ENCODE peak calls at places on chromosome 14, in seven cellular contexts. R is cardiac fibroblast, D is neural progenitor cell, J is HFF-Myc, X is Caco-2, V is IMR-90, U is astrocyte of the cerebellum. E is an unnamed sample.

GRCh38 chr14:56794088-56794556 is 16.2 kb downstream of the OTX2 start:
- DNase-seq in R (no peak), D (peak), J (no peak), X (no peak), V (no peak), U (no peak), E (no peak)

GRCh38 chr14:67045440-67045839 is 143.8 kb upstream of the GARIN2 start:
- DNase-seq in R (no peak), D (no peak), J (no peak), X (no peak), V (no peak), U (no peak), E (no peak)

GRCh38 chr14:62436256-62436655 is 609.0 kb downstream of the KCNH5 start:
- DNase-seq in R (peak), D (no peak), J (no peak), X (no peak), V (no peak), U (no peak), E (no peak)

GRCh38 chr14:91139776-91140175 is 25.9 kb downstream of the DGLUCY start:
- DNase-seq in R (no peak), D (no peak), J (no peak), X (no peak), V (no peak), U (no peak), E (no peak)

GRCh38 chr14:102208741-102209140 is 69.0 kb downstream of the WDR20 start:
- DNase-seq in R (no peak), D (no peak), J (no peak), X (no peak), V (no peak), U (no peak), E (no peak)

GRCh38 chr14:29354446-29354845 is 573.2 kb downstream of the PRKD1 start:
- DNase-seq in R (no peak), D (no peak), J (no peak), X (no peak), V (peak), U (no peak), E (no peak)

GRCh38 chr14:92659765-92660561 is 88.5 kb downstream of the LGMN start:
- DNase-seq in R (peak), D (no peak), J (no peak), X (no peak), V (no peak), U (no peak), E (no peak)

GRCh38 chr14:77508876-77509275 is 10.3 kb upstream of the ISM2 start:
- DNase-seq in R (no peak), D (no peak), J (no peak), X (no peak), V (no peak), U (no peak), E (no peak)

GRCh38 chr14:24662753-24663152 is 28.8 kb upstream of the GZMB start:
- DNase-seq in R (no peak), D (no peak), J (no peak), X (no peak), V (no peak), U (no peak), E (no peak)

GRCh38 chr14:88559852-88560251 is 3.0 kb upstream of the ZC3H14 start:
- DNase-seq in R (peak), D (peak), J (peak), X (no peak), V (peak), U (peak), E (no peak)

GRCh38 chr14:88563845-88564244 is 1.0 kb downstream of the ZC3H14 start:
- DNase-seq in R (no peak), D (peak), J (no peak), X (no peak), V (no peak), U (no peak), E (no peak)

GRCh38 chr14:88562532-88562830 is 356 bp upstream of the ZC3H14 start:
- DNase-seq in R (no peak), D (no peak), J (no peak), X (no peak), V (no peak), U (no peak), E (no peak)

GRCh38 chr14:88565427-88565826 is 2.6 kb downstream of the ZC3H14 start:
- DNase-seq in R (no peak), D (no peak), J (no peak), X (no peak), V (no peak), U (no peak), E (no peak)

GRCh38 chr14:88562831-88563686 is at the start of gene ZC3H14:
- DNase-seq in R (peak), D (peak), J (no peak), X (peak), V (peak), U (peak), E (no peak)
- TF ChIP-seq CTCF in R (no peak), D (no peak), J (no peak), X (no peak), V (no peak), U (no peak), E (no peak)

GRCh38 chr14:104687601-104688504 is 1.6 kb upstream of the INF2 start:
- DNase-seq in R (peak), D (peak), J (no peak), X (peak), V (no peak), U (no peak), E (peak)
- H3K4me3 ChIP-seq in R (peak), D (no peak), J (no peak), X (peak), V (no peak), U (no peak), E (no peak)

GRCh38 chr14:34488528-34488927 is 26.5 kb upstream of the SPTSSA start:
- DNase-seq in R (no peak), D (no peak), J (no peak), X (no peak), V (no peak), U (no peak), E (no peak)
- TF ChIP-seq CTCF in R (no peak), D (no peak), J (no peak), X (no peak), V (no peak), U (no peak), E (no peak)

GRCh38 chr14:72196237-72196636 is 264.0 kb downstream of the RGS6 start:
- DNase-seq in R (no peak), D (no peak), J (no peak), X (no peak), V (no peak), U (no peak), E (no peak)
- H3K4me3 ChIP-seq in R (no peak), D (no peak), J (no peak), X (no peak), V (no peak), U (no peak), E (no peak)

GRCh38 chr14:54803926-54804719 is 98.5 kb downstream of the GCH1 start:
- DNase-seq in R (no peak), D (no peak), J (no peak), X (no peak), V (no peak), U (no peak), E (no peak)

GRCh38 chr14:54806616-54807015 is 96.0 kb downstream of the GCH1 start:
- DNase-seq in R (no peak), D (no peak), J (no peak), X (no peak), V (no peak), U (no peak), E (no peak)

GRCh38 chr14:54805080-54805479 is 97.5 kb downstream of the GCH1 start:
- DNase-seq in R (peak), D (no peak), J (no peak), X (no peak), V (no peak), U (no peak), E (no peak)

GRCh38 chr14:54804720-54805060 is 97.9 kb downstream of the GCH1 start:
- DNase-seq in R (no peak), D (no peak), J (no peak), X (no peak), V (no peak), U (no peak), E (no peak)

GRCh38 chr14:54805521-54806322 is 96.9 kb downstream of the GCH1 start:
- DNase-seq in R (peak), D (peak), J (peak), X (peak), V (peak), U (peak), E (no peak)
- TF ChIP-seq CTCF in R (peak), D (peak), J (peak), X (peak), V (peak), U (peak), E (peak)